ENCODE peak calls at places on chromosomes 4 and X, in ten cellular contexts. P is endothelial cell, A is Caco-2, T is brain microvascular endothelial cell, C is lower leg skin, Z is gastrocnemius medialis, K is mammary epithelial cell, W is mucosa of descending colon, G is WTC11, J is heart left ventricle. U is an unnamed sample.
A peak's percentile ranks its signal among the peaks of the same experiment; 100 is the strongest.

GRCh38 chrX:24561121-24561520 is 86.0 kb downstream of the PCYT1B start:
- DNase-seq in J (no peak), W (no peak), T (no peak), P (no peak), K (no peak), G (no peak), C (no peak), Z (no peak), A (no peak), U (no peak)

GRCh38 chr4:149897784-149898183 is 82.1 kb upstream of the IQCM start:
- DNase-seq in A (no peak), Z (no peak), J (no peak), W (no peak), K (peak; percentile 6), T (no peak), G (no peak), C (no peak), P (no peak), U (no peak)

GRCh38 chr4:112515278-112516075 is 503 bp downstream of the NEUROG2 start:
- DNase-seq in A (no peak), W (peak; percentile 40), T (peak; percentile 18), G (peak; percentile 57), K (peak; percentile 47), C (no peak), J (peak; percentile 57), Z (no peak), P (peak; percentile 51), U (no peak)

GRCh38 chr4:117691572-117692351 is 342.5 kb upstream of the NDST3 start:
- DNase-seq in G (no peak), W (no peak), T (no peak), K (no peak), J (no peak), P (no peak), A (no peak), C (no peak), Z (no peak), U (no peak)

GRCh38 chr4:159487284-159487747 is 384.4 kb downstream of the RAPGEF2 start:
- DNase-seq in C (peak; percentile 24), K (peak; percentile 61), J (no peak), W (no peak), Z (no peak), T (peak; percentile 77), A (peak; percentile 63), P (peak; percentile 61), G (peak; percentile 62), U (peak; percentile 67)

GRCh38 chr4:54384563-54384962 is 155.5 kb downstream of the PDGFRA start:
- DNase-seq in Z (no peak), T (peak; percentile 50), A (no peak), C (no peak), G (peak; percentile 19), W (peak; percentile 41), P (peak; percentile 21), K (peak; percentile 14), J (no peak), U (no peak)

GRCh38 chrX:13360146-13360545 is 40.3 kb upstream of the ATXN3L start:
- DNase-seq in G (no peak), C (no peak), K (no peak), A (no peak), J (no peak), Z (peak; percentile 66), W (peak; percentile 32), P (no peak), T (no peak), U (no peak)

GRCh38 chrX:96407501-96407900 is 277.1 kb upstream of the DIAPH2 start:
- DNase-seq in Z (no peak), P (no peak), T (peak; percentile 61), G (no peak), W (no peak), C (peak; percentile 15), J (no peak), A (no peak), K (no peak), U (no peak)

GRCh38 chr4:41644288-41644914 is 104.1 kb downstream of the PHOX2B start:
- DNase-seq in P (peak; percentile 93), G (peak; percentile 94), W (peak; percentile 83), C (peak; percentile 58), T (peak; percentile 14), A (peak; percentile 52), Z (peak; percentile 43), J (peak; percentile 87), K (no peak), U (peak; percentile 79)

GRCh38 chrX:103818844-103819243 is 13.2 kb downstream of the RAB9B start:
- DNase-seq in J (no peak), G (no peak), K (no peak), T (no peak), W (no peak), C (no peak), Z (no peak), A (no peak), P (no peak), U (no peak)

GRCh38 chrX:43961699-43962098 is 11.5 kb downstream of the NDP start:
- DNase-seq in T (no peak), K (no peak), A (no peak), P (no peak), G (no peak), C (no peak), J (no peak), Z (no peak), W (no peak), U (no peak)

GRCh38 chr4:74660866-74661265 is 133.5 kb downstream of the BTC start:
- DNase-seq in A (no peak), G (no peak), C (no peak), T (no peak), K (no peak), J (no peak), Z (no peak), P (no peak), W (no peak), U (no peak)

GRCh38 chr4:140374130-140374477 is 658 bp downstream of the SCOC start:
- DNase-seq in C (no peak), W (no peak), T (no peak), G (no peak), P (no peak), A (no peak), Z (no peak), J (no peak), K (no peak), U (no peak)

GRCh38 chr4:25792200-25792791 is 70.5 kb downstream of the SEL1L3 start:
- DNase-seq in J (no peak), P (peak; percentile 58), W (peak; percentile 56), K (no peak), Z (no peak), C (no peak), A (peak; percentile 43), G (peak; percentile 67), T (no peak), U (no peak)

DNA sequence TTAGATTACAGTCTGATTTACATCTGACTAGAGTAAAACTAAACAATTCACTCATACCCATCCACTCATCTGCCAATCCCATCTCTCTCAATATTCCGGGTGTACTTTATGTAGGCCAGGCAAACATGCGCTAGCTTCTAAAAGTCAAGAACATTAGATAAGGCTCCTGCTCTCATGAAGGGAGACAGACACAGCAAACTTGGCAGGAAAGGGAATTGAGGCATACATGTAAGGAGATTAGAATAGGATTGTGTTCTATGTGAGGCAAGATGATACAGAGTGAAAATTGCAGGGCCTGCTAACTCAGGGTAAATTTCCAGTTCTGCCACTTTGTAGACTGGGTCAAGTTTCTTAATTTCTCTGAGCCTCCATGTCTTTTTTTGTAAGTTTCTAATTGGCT is 135.8 kb downstream of the CDS1 start:
- DNase-seq in P (no peak), C (no peak), J (no peak), G (no peak), K (no peak), W (no peak), T (no peak), A (no peak), Z (no peak), U (no peak)
- TF ChIP-seq CTCF in P (no peak), C (no peak), J (no peak), G (no peak), K (no peak), W (no peak), T (no peak), A (no peak), Z (no peak), U (no peak)

DNA sequence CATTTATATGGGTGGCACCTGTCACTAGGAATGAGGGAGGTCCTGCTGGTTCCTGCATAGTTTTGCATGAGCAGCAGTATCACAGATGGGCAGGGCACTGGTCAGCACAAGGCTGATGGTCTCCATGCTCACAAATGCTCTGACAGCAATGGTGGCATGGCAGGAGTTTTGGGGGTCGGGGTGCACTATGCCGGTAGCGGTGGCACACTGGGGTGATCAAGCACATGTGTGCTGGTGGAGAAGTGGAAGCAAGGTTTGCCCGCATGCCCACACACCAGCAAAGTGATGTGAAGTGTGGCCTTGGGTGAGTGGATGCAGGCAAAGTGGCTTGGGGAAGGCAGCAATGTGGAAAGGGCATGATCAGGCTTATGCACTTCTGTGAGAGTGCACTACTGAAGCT is 60.5 kb upstream of the MAGEE1 start:
- DNase-seq in K (no peak), A (no peak), T (no peak), P (no peak), G (no peak), C (no peak), J (no peak), W (no peak), Z (no peak), U (no peak)
- TF ChIP-seq CTCF in K (no peak), A (no peak), T (no peak), P (no peak), G (no peak), C (no peak), J (no peak), W (no peak), Z (no peak), U (no peak)

GRCh38 chr4:93157984-93158383 is 670.6 kb upstream of the ATOH1 start:
- DNase-seq in A (no peak), T (no peak), P (no peak), W (no peak), Z (no peak), C (no peak), J (no peak), K (no peak), G (no peak), U (no peak)
- TF ChIP-seq CTCF in A (peak; percentile 36), T (peak; percentile 33), P (peak; percentile 50), W (no peak), Z (no peak), C (no peak), J (no peak), K (peak; percentile 62), G (no peak), U (peak; percentile 18)

DNA sequence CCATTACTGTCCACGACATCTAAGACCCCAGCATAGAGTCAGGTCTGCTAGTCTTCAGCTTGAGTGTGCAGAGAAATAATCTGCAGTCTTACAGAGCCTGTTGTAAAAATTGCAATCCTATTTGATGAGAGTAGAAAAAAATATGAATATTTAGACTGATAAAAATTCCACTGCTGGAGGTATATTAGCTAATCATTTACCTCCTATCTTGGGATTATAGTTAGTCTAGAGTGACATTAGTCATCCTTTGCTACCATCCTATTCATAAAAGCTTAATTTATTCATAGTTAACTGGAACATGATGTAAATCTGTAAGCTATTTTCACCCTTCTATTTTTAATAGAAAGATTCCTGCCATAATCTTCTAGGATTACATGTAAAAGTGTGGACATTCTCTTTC is 26.8 kb downstream of the C4orf54 start:
- DNase-seq in W (no peak), T (no peak), C (no peak), K (no peak), Z (no peak), P (no peak), J (no peak), A (no peak), G (no peak), U (no peak)
- TF ChIP-seq CTCF in W (no peak), T (no peak), C (no peak), K (no peak), Z (no peak), P (no peak), J (no peak), A (no peak), G (no peak), U (no peak)